ENCODE peak calls at places on chromosome 3, in four cellular contexts. Y, F, L and T are unnamed samples.

GRCh38 chr3:111861396-111861795 is 2.3 kb downstream of the PHLDB2 start:
- DNase-seq in Y (peak), F (no peak), L (no peak), T (no peak)

GRCh38 chr3:103851793-103852192 is 1417.0 kb downstream of the ZPLD1 start:
- DNase-seq in Y (no peak), L (no peak), F (no peak), T (no peak)

GRCh38 chr3:192816274-192816853 is 89.0 kb upstream of the FGF12 start:
- DNase-seq in Y (peak), L (no peak), F (no peak), T (no peak)

GRCh38 chr3:69012836-69013255 is 638 bp downstream of the EOGT start:
- DNase-seq in F (peak), Y (peak), L (peak), T (peak)

GRCh38 chr3:122508135-122508914 is 6.4 kb downstream of the KPNA1 start:
- DNase-seq in Y (no peak), F (no peak), L (no peak), T (no peak)

GRCh38 chr3:121111914-121112612 is 204.1 kb downstream of the STXBP5L start:
- DNase-seq in Y (no peak), L (no peak), F (no peak), T (no peak)

GRCh38 chr3:105907790-105908189 is 39.0 kb upstream of the CBLB start:
- DNase-seq in Y (peak), F (no peak), L (no peak), T (peak)

GRCh38 chr3:122076414-122077292 is 21.5 kb downstream of the CD86 start:
- DNase-seq in Y (no peak), L (no peak), F (no peak), T (no peak)

GRCh38 chr3:170207717-170208116 is 14.5 kb upstream of the PRKCI start:
- DNase-seq in Y (no peak), F (no peak), L (no peak), T (no peak)

GRCh38 chr3:195209836-195210551 is 61.0 kb downstream of the XXYLT1 start:
- DNase-seq in Y (peak), F (peak), L (peak), T (peak)

GRCh38 chr3:104564045-104564643 is 802.6 kb upstream of the ALCAM start:
- DNase-seq in F (peak), Y (peak), L (no peak), T (peak)

GRCh38 chr3:177150970-177151627 is 46.2 kb downstream of the TBL1XR1 start:
- DNase-seq in L (no peak), Y (peak), F (no peak), T (no peak)

GRCh38 chr3:36907911-36908646 is 36.8 kb downstream of the TRANK1 start:
- DNase-seq in L (peak), F (peak), Y (peak), T (peak)

GRCh38 chr3:52237659-52238172 is 1.2 kb downstream of the TWF2 start:
- DNase-seq in L (peak), F (peak), Y (peak), T (peak)

GRCh38 chr3:194811118-194811517 is 125.4 kb downstream of the FAM43A start:
- DNase-seq in Y (no peak), F (peak), L (no peak), T (no peak)

GRCh38 chr3:89107461-89108035 is at the start of gene EPHA3:
- DNase-seq in F (peak), Y (peak), L (peak), T (peak)

GRCh38 chr3:188749010-188749617 is 422.7 kb upstream of the TPRG1 start:
- DNase-seq in L (no peak), Y (no peak), F (no peak), T (peak)

GRCh38 chr3:71991051-71991450 is 206.1 kb upstream of the PROK2 start:
- DNase-seq in F (no peak), L (no peak), Y (no peak), T (no peak)

GRCh38 chr3:113284453-113285050 is 73.2 kb downstream of the BOC start:
- DNase-seq in F (no peak), Y (no peak), L (no peak), T (no peak)

GRCh38 chr3:195558602-195559001 is 15.5 kb upstream of the PPP1R2 start:
- DNase-seq in L (no peak), Y (peak), F (no peak), T (peak)

GRCh38 chr3:16618721-16619120 is 13.5 kb upstream of the DAZL start:
- DNase-seq in F (no peak), Y (peak), L (no peak), T (no peak)

GRCh38 chr3:141191097-141191749 is 40.4 kb upstream of the PXYLP1 start:
- DNase-seq in Y (peak), L (no peak), F (no peak), T (no peak)

GRCh38 chr3:134059680-134060560 is 30.2 kb upstream of the SLCO2A1 start:
- DNase-seq in F (no peak), L (no peak), Y (peak), T (no peak)

GRCh38 chr3:134058728-134059601 is 29.2 kb upstream of the SLCO2A1 start:
- DNase-seq in F (no peak), L (no peak), Y (peak), T (peak)

GRCh38 chr3:134064081-134064480 is 34.4 kb upstream of the SLCO2A1 start:
- DNase-seq in F (no peak), L (no peak), Y (no peak), T (no peak)

GRCh38 chr3:134061401-134061800 is 31.7 kb upstream of the SLCO2A1 start:
- DNase-seq in Y (no peak), F (no peak), L (no peak), T (no peak)

GRCh38 chr3:134060561-134061385 is 31.0 kb upstream of the SLCO2A1 start:
- DNase-seq in L (no peak), F (no peak), Y (peak), T (no peak)
- TF ChIP-seq CTCF in L (no peak), F (no peak), Y (no peak), T (no peak)

GRCh38 chr3:186802701-186803100 is 3.6 kb downstream of the RFC4 start:
- DNase-seq in F (no peak), L (no peak), Y (no peak), T (no peak)
- TF ChIP-seq CTCF in F (no peak), L (no peak), Y (no peak), T (no peak)

DNA sequence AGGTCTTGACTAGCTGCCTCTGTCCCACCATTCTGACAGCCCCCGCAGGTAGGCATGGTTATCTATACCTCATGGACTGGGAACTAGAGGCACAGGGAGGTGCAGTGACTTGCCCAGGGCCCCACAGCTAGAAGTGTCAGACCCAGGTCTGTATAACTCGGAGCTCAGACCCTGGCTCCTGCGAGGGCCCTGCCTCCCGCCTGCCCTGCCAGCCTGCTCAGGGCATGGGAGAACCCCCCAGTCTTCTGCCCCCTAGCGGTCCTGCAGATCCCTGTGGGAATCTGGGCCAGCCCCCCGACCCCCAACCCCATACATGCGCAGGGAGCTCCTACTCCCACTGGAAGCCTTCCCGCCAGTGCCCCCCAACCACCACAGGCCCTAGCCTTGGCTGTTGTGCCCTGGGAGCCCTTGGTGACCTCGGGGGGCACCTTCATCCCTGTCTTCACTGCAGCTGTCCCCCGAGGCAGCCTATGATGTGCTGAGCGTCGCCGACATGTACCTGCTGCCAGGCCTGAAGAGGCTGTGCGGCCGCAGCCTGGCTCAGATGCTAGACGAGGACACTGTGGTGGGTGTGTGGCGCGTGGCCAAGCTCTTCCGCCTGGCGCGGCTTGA is 6.9 kb downstream of the ABTB1 start:
- DNase-seq in L (no peak), F (peak), Y (no peak), T (peak)
- TF ChIP-seq CTCF in L (no peak), F (no peak), Y (no peak), T (no peak)

GRCh38 chr3:56711344-56711743 is 28.3 kb upstream of the TASOR start:
- DNase-seq in Y (no peak), F (no peak), L (no peak), T (no peak)
- TF ChIP-seq CTCF in Y (no peak), F (no peak), L (no peak), T (no peak)